ENCODE peak calls at places on chromosome 1, in nine cellular contexts. T is epithelial cell of esophagus, X is upper lobe of right lung, M is HAP-1, U is T-helper 17 cell, D is NCI-H510A, O is activated T-cell treated with anti-CD3 and anti-CD28 coated beads for 1 hour, F is DND-41, B is pancreas. R is an unnamed sample.

GRCh38 chr1:162069334-162070093 is at the start of gene NOS1AP:
- DNase-seq in U (peak; percentile 66), F (peak; percentile 75), T (peak; percentile 75), B (peak; percentile 90), X (peak; percentile 92), D (peak; percentile 47), O (peak; percentile 65), M (peak; percentile 68), R (peak; percentile 59)

GRCh38 chr1:172394811-172395210 is 25.7 kb upstream of the C1orf105 start:
- DNase-seq in U (no peak), B (no peak), F (no peak), M (no peak), X (no peak), D (no peak), O (no peak), T (peak; percentile 18), R (no peak)

GRCh38 chr1:113394043-113394862 is 3.9 kb downstream of the MAGI3 start:
- DNase-seq in X (no peak), F (no peak), M (no peak), D (no peak), U (no peak), B (no peak), O (no peak), T (no peak), R (peak; percentile 72)

GRCh38 chr1:34753163-34753562 is 1.7 kb upstream of the GJB5 start:
- DNase-seq in F (no peak), T (peak; percentile 57), X (no peak), M (no peak), D (no peak), O (no peak), B (no peak), U (no peak), R (no peak)

GRCh38 chr1:32861904-32862698 is 8.6 kb downstream of the FNDC5 start:
- DNase-seq in B (no peak), X (no peak), F (no peak), M (no peak), U (no peak), D (no peak), O (no peak), T (no peak), R (no peak)

GRCh38 chr1:147740391-147740790 is 20.0 kb downstream of the GJA5 start:
- DNase-seq in X (no peak), O (no peak), F (no peak), B (no peak), D (no peak), U (no peak), M (no peak), T (no peak), R (no peak)

GRCh38 chr1:84409888-84410287 is 11.6 kb downstream of the DNASE2B start:
- DNase-seq in F (no peak), D (no peak), B (no peak), U (no peak), X (no peak), M (no peak), T (no peak), O (no peak), R (no peak)

GRCh38 chr1:61081637-61082335 is 575 bp upstream of the NFIA start:
- DNase-seq in D (peak; percentile 64), F (no peak), U (peak; percentile 37), X (peak; percentile 77), O (peak; percentile 28), B (peak; percentile 60), M (peak; percentile 73), T (peak; percentile 54), R (peak; percentile 83)

R was measured in HepG2.